ENCODE peak calls at places on chromosomes 11 and 22, in seven cellular contexts. F, Q, I, E, M, K and T are unnamed samples.

GRCh38 chr22:49370841-49371301 is 456.8 kb downstream of the BRD1 start:
- DNase-seq in F (no peak), Q (no peak), I (no peak), E (no peak), M (peak), K (no peak), T (no peak)

GRCh38 chr11:70064726-70065317 is 13.3 kb upstream of the ANO1 start:
- DNase-seq in F (no peak), Q (no peak), I (no peak), E (no peak), M (peak), K (no peak), T (no peak)

GRCh38 chr11:13152736-13153541 is 124.7 kb upstream of the BMAL1 start:
- DNase-seq in F (no peak), Q (no peak), I (peak), E (no peak), M (no peak), K (no peak), T (peak)

GRCh38 chr11:119029340-119030028 is 1.2 kb downstream of the SLC37A4 start:
- DNase-seq in F (no peak), Q (peak), I (no peak), E (no peak), M (peak), K (no peak), T (no peak)

GRCh38 chr22:23245045-23245798 is 64.9 kb downstream of the BCR start:
- DNase-seq in F (no peak), Q (no peak), I (peak), E (no peak), M (no peak), K (no peak), T (no peak)

GRCh38 chr11:105220175-105220574 is 80.6 kb upstream of the CARD18 start:
- DNase-seq in F (no peak), Q (no peak), I (no peak), E (no peak), M (no peak), K (no peak), T (no peak)

GRCh38 chr22:39685336-39686177 is 115.0 kb downstream of the CACNA1I start:
- DNase-seq in F (no peak), Q (no peak), I (no peak), E (no peak), M (no peak), K (no peak), T (no peak)

GRCh38 chr22:32175751-32176644 is 16.9 kb upstream of the C22orf42 start:
- DNase-seq in F (no peak), Q (no peak), I (no peak), E (no peak), M (no peak), K (no peak), T (no peak)

GRCh38 chr22:49934891-49935557 is 16.6 kb downstream of the CRELD2 start:
- DNase-seq in F (no peak), Q (peak), I (peak), E (peak), M (peak), K (peak), T (peak)

GRCh38 chr11:2251138-2251537 is 19.2 kb downstream of the ASCL2 start:
- DNase-seq in F (no peak), Q (no peak), I (no peak), E (no peak), M (no peak), K (no peak), T (no peak)

GRCh38 chr11:65382036-65382803 is at the start of gene SLC25A45:
- DNase-seq in F (peak), Q (peak), I (peak), E (peak), M (peak), K (peak), T (peak)

GRCh38 chr11:34792814-34793241 is 123.4 kb downstream of the APIP start:
- DNase-seq in F (no peak), Q (no peak), I (no peak), E (no peak), M (peak), K (no peak), T (peak)

GRCh38 chr11:30919389-30920172 is 333.4 kb upstream of the MPPED2 start:
- DNase-seq in F (no peak), Q (no peak), I (no peak), E (no peak), M (no peak), K (no peak), T (peak)

GRCh38 chr22:46129390-46130041 is 20.8 kb upstream of the PPARA start:
- DNase-seq in F (no peak), Q (no peak), I (no peak), E (no peak), M (no peak), K (peak), T (no peak)

GRCh38 chr22:26585104-26585790 is 4.7 kb downstream of the TPST2 start:
- DNase-seq in F (no peak), Q (no peak), I (peak), E (no peak), M (peak), K (peak), T (peak)

GRCh38 chr11:17611503-17612220 is 64.6 kb downstream of the OTOG start:
- DNase-seq in F (no peak), Q (no peak), I (no peak), E (no peak), M (no peak), K (no peak), T (no peak)

GRCh38 chr11:57269580-57270021 is 32.6 kb upstream of the APLNR start:
- DNase-seq in F (no peak), Q (no peak), I (no peak), E (no peak), M (peak), K (no peak), T (no peak)

GRCh38 chr22:17922925-17923898 is 101.1 kb downstream of the MICAL3 start:
- DNase-seq in F (no peak), Q (no peak), I (peak), E (no peak), M (no peak), K (no peak), T (peak)

GRCh38 chr22:25746012-25746373 is 4.0 kb downstream of the MYO18B start:
- DNase-seq in F (no peak), Q (no peak), I (no peak), E (no peak), M (no peak), K (no peak), T (peak)

GRCh38 chr11:120126543-120126942 is 11.4 kb downstream of the TRIM29 start:
- DNase-seq in F (no peak), Q (no peak), I (no peak), E (no peak), M (no peak), K (no peak), T (no peak)

GRCh38 chr11:102517670-102518069 is 12.9 kb downstream of the MMP7 start:
- DNase-seq in F (no peak), Q (no peak), I (no peak), E (no peak), M (no peak), K (no peak), T (no peak)

GRCh38 chr11:34964610-34965331 is 48.4 kb downstream of the PDHX start:
- DNase-seq in F (no peak), Q (no peak), I (no peak), E (no peak), M (no peak), K (no peak), T (no peak)

GRCh38 chr11:17805873-17806272 is 71.3 kb downstream of the KCNC1 start:
- DNase-seq in F (no peak), Q (no peak), I (no peak), E (no peak), M (no peak), K (no peak), T (no peak)

GRCh38 chr11:12167098-12167999 is 57.0 kb downstream of the MICAL2 start:
- DNase-seq in F (no peak), Q (no peak), I (peak), E (no peak), M (no peak), K (no peak), T (peak)

GRCh38 chr11:59425131-59425530 is 1.1 kb downstream of the OR5A2 start:
- DNase-seq in F (no peak), Q (no peak), I (no peak), E (no peak), M (no peak), K (no peak), T (no peak)

GRCh38 chr11:10856689-10857603 is 907 bp downstream of the ZBED5 start:
- DNase-seq in F (no peak), Q (peak), I (peak), E (no peak), M (peak), K (peak), T (peak)

GRCh38 chr11:75190652-75191329 is 39.9 kb downstream of the SLCO2B1 start:
- DNase-seq in F (no peak), Q (no peak), I (no peak), E (no peak), M (no peak), K (no peak), T (no peak)